ENCODE peak calls at places on chromosomes 7 and 10, in four cellular contexts. T is stimulated activated CD8-positive, alpha-beta memory T cell treated with anti-CD3 and anti-CD28 coated beads, Interleukin-4, amount 100 ng/mL, for 48 hours; N is aorta; M is brain microvascular endothelial cell. Q is an unnamed sample.
A peak's percentile ranks its signal among the peaks of the same experiment; 100 is the strongest.

GRCh38 chr7:101681170-101682007 is 52.3 kb upstream of the MYL10 start:
- DNase-seq in T (no peak), N (peak; percentile 94), M (peak; percentile 69), Q (no peak)

GRCh38 chr10:118020365-118020764 is 26.4 kb downstream of the RAB11FIP2 start:
- DNase-seq in T (no peak), M (no peak), N (no peak), Q (no peak)

GRCh38 chr7:155296788-155297516 is 726 bp upstream of the INSIG1 start:
- DNase-seq in T (peak; percentile 88), N (peak; percentile 90), M (peak; percentile 73), Q (no peak)

GRCh38 chr7:70972693-70973092 is 159.3 kb upstream of the GALNT17 start:
- DNase-seq in T (no peak), M (no peak), N (no peak), Q (no peak)

GRCh38 chr7:1668932-1669485 is 1.1 kb upstream of the ELFN1 start:
- DNase-seq in N (peak; percentile 73), T (no peak), M (no peak), Q (no peak)

GRCh38 chr7:31047747-31048146 is 4.4 kb upstream of the ADCYAP1R1 start:
- DNase-seq in N (no peak), T (no peak), M (no peak), Q (no peak)

GRCh38 chr10:79383974-79384606 is 36.8 kb downstream of the PPIF start:
- DNase-seq in T (peak; percentile 18), N (peak; percentile 65), M (no peak), Q (no peak)

GRCh38 chr7:151141281-151141854 is 26.1 kb downstream of the GBX1 start:
- DNase-seq in N (peak; percentile 39), T (no peak), M (no peak), Q (peak; percentile 61)

GRCh38 chr7:139124084-139124914 is 14.8 kb upstream of the ZC3HAV1 start:
- DNase-seq in T (peak; percentile 51), N (no peak), M (no peak), Q (no peak)

GRCh38 chr10:131847241-131847783 is 53.5 kb upstream of the PPP2R2D start:
- DNase-seq in T (no peak), N (peak; percentile 57), M (no peak), Q (no peak)

GRCh38 chr10:35546824-35547225 is 58.3 kb upstream of the GJD4 start:
- DNase-seq in M (peak; percentile 46), T (no peak), N (no peak), Q (no peak)

GRCh38 chr10:96641896-96642295 is 55.1 kb upstream of the TM9SF3 start:
- DNase-seq in N (no peak), T (no peak), M (no peak), Q (no peak)

GRCh38 chr7:132933076-132933466 is 148.8 kb downstream of the CHCHD3 start:
- DNase-seq in M (peak; percentile 40), T (no peak), N (no peak), Q (no peak)

GRCh38 chr10:33330543-33331019 is 3.9 kb downstream of the NRP1 start:
- DNase-seq in M (peak; percentile 88), T (peak; percentile 92), N (peak; percentile 95), Q (peak; percentile 73)

GRCh38 chr10:98463976-98464754 is 17.4 kb upstream of the HPS1 start:
- DNase-seq in N (no peak), M (no peak), T (no peak), Q (no peak)

GRCh38 chr10:16950686-16951681 is 133.8 kb upstream of the RSU1 start:
- DNase-seq in N (no peak), M (peak; percentile 89), T (no peak), Q (no peak)

GRCh38 chr7:641269-641671 is 85.2 kb upstream of the DNAAF5 start:
- DNase-seq in M (no peak), T (no peak), N (peak; percentile 22), Q (no peak)

GRCh38 chr10:84957427-84957826 is 629.0 kb downstream of the CCSER2 start:
- DNase-seq in T (no peak), M (no peak), N (no peak), Q (no peak)

GRCh38 chr7:144437370-144438191 is 34.1 kb upstream of the NOBOX start:
- DNase-seq in N (no peak), T (peak; percentile 73), M (peak; percentile 86), Q (peak; percentile 79)

GRCh38 chr7:76272872-76273271 is 29.6 kb upstream of the HSPB1 start:
- DNase-seq in T (no peak), N (no peak), M (no peak), Q (no peak)

GRCh38 chr7:44275829-44276570 is 49.4 kb downstream of the CAMK2B start:
- DNase-seq in N (peak; percentile 60), M (no peak), T (no peak), Q (peak; percentile 93)

GRCh38 chr7:11667071-11667809 is 164.8 kb downstream of the THSD7A start:
- DNase-seq in N (no peak), T (no peak), M (no peak), Q (no peak)

GRCh38 chr7:27182861-27183681 is 2.0 kb downstream of the HOXA11 start:
- DNase-seq in M (no peak), T (peak; percentile 23), N (peak; percentile 73), Q (no peak)

GRCh38 chr7:39299695-39300094 is 266.5 kb upstream of the YAE1 start:
- DNase-seq in N (no peak), T (no peak), M (no peak), Q (no peak)

GRCh38 chr7:38276096-38276857 is 2.8 kb upstream of the TARP start:
- DNase-seq in N (no peak), M (no peak), T (no peak), Q (no peak)

GRCh38 chr7:25087855-25088254 is 37.2 kb downstream of the CYCS start:
- DNase-seq in T (no peak), N (no peak), M (no peak), Q (no peak)

GRCh38 chr10:122029503-122030199 is 40.7 kb downstream of the TACC2 start:
- DNase-seq in N (no peak), M (no peak), T (no peak), Q (no peak)

GRCh38 chr7:88835147-88835728 is 39.7 kb upstream of the TEX47 start:
- DNase-seq in M (peak; percentile 1), T (no peak), N (no peak), Q (peak; percentile 31)

Q was measured in NCI-H1694.